ENCODE peak calls at places on chromosomes 5 and 9, in four cellular contexts. K is IMR-90, X is A549, F is K562. C is an unnamed sample.

GRCh38 chr5:151770383-151771258 is 1.1 kb upstream of the G3BP1 start:
- DNase-seq in K (peak; percentile 42), X (peak; percentile 24), F (peak; percentile 67), C (no peak)

GRCh38 chr9:211036-211435 is 3.6 kb upstream of the DOCK8 start:
- DNase-seq in X (no peak), K (no peak), F (no peak), C (no peak)

GRCh38 chr5:88235346-88235745 is 33.3 kb downstream of the TMEM161B start:
- DNase-seq in F (no peak), X (no peak), K (no peak), C (no peak)

GRCh38 chr5:111512026-111512405 is 319 bp downstream of the STARD4 start:
- DNase-seq in K (peak; percentile 31), X (peak; percentile 26), F (no peak), C (no peak)

GRCh38 chr5:169647566-169647965 is 10.5 kb downstream of the DOCK2 start:
- DNase-seq in F (no peak), X (no peak), K (no peak), C (no peak)

GRCh38 chr9:134214395-134214765 is 50.0 kb upstream of the RNU6ATAC start:
- DNase-seq in K (no peak), F (no peak), X (no peak), C (no peak)

GRCh38 chr5:78518365-78519197 is 130.0 kb downstream of the LHFPL2 start:
- DNase-seq in F (no peak), K (peak; percentile 96), X (peak; percentile 86), C (no peak)

GRCh38 chr5:71719092-71719964 is at the start of gene CARTPT:
- DNase-seq in K (peak; percentile 6), F (peak; percentile 22), X (no peak), C (no peak)

GRCh38 chr5:56535347-56535746 is 280.0 kb upstream of the MAP3K1 start:
- DNase-seq in X (no peak), K (no peak), F (no peak), C (no peak)

GRCh38 chr5:72425995-72426394 is 81.2 kb downstream of the ZNF366 start:
- DNase-seq in X (no peak), K (no peak), F (no peak), C (no peak)

GRCh38 chr9:34988218-34989055 is 1.1 kb upstream of the DNAJB5 start:
- DNase-seq in F (no peak), X (no peak), K (no peak), C (no peak)

GRCh38 chr5:153974131-153974812 is 64.4 kb downstream of the FAM114A2 start:
- DNase-seq in F (peak; percentile 56), K (peak; percentile 40), X (peak; percentile 56), C (no peak)

GRCh38 chr9:109904666-109905065 is 124.7 kb downstream of the PALM2AKAP2 start:
- DNase-seq in F (no peak), K (no peak), X (no peak), C (no peak)

GRCh38 chr9:33375841-33376321 is 26.5 kb downstream of the AQP7 start:
- DNase-seq in X (no peak), F (peak; percentile 59), K (no peak), C (no peak)

GRCh38 chr5:102754499-102755424 is at the start of gene PAM:
- DNase-seq in K (peak; percentile 62), F (peak; percentile 75), X (peak; percentile 66), C (no peak)

GRCh38 chr5:15794117-15794985 is 294.4 kb downstream of the FBXL7 start:
- DNase-seq in X (no peak), K (peak; percentile 24), F (no peak), C (no peak)

GRCh38 chr5:79093762-79094161 is 17.8 kb upstream of the BHMT start:
- DNase-seq in K (no peak), F (no peak), X (no peak), C (no peak)

GRCh38 chr5:158951951-158952545 is 147.7 kb downstream of the EBF1 start:
- DNase-seq in F (no peak), K (no peak), X (no peak), C (no peak)

GRCh38 chr5:93096561-93096960 is 484.5 kb downstream of the NR2F1-AS1 start:
- DNase-seq in X (no peak), K (no peak), F (no peak), C (no peak)

GRCh38 chr5:157006262-157006661 is 43.2 kb upstream of the TIMD4 start:
- DNase-seq in K (no peak), F (no peak), X (no peak), C (no peak)

GRCh38 chr5:157004893-157005551 is 42.0 kb upstream of the TIMD4 start:
- DNase-seq in K (no peak), F (no peak), X (no peak), C (no peak)
- TF ChIP-seq BHLHE40 in K (no peak), F (no peak), X (no peak), C (no peak)

GRCh38 chr5:58314356-58315045 is 145.4 kb downstream of the PLK2 start:
- DNase-seq in K (no peak), X (no peak), F (no peak), C (no peak)
- H3K4me3 ChIP-seq in K (no peak overlapping the region), X (no peak overlapping the region), F (no peak overlapping the region), C (no peak overlapping the region)

GRCh38 chr5:32030686-32031478 is 143.2 kb downstream of the GOLPH3 start:
- DNase-seq in F (no peak), K (peak; percentile 32), X (no peak), C (no peak)
- TF ChIP-seq CTCF in F (no peak), K (no peak), X (no peak), C (no peak)

GRCh38 chr5:65264420-65264819 is 217.3 kb downstream of the ADAMTS6 start:
- DNase-seq in F (no peak), X (no peak), K (no peak), C (no peak)

GRCh38 chr5:65261499-65261898 is 220.2 kb downstream of the ADAMTS6 start:
- DNase-seq in F (no peak), K (no peak), X (no peak), C (no peak)

GRCh38 chr5:65262590-65263189 is 219.0 kb downstream of the ADAMTS6 start:
- DNase-seq in X (no peak), F (peak; percentile 16), K (peak; percentile 93), C (no peak)

GRCh38 chr5:65263291-65263690 is 218.4 kb downstream of the ADAMTS6 start:
- DNase-seq in F (no peak), K (peak; percentile 20), X (no peak), C (no peak)

DNA sequence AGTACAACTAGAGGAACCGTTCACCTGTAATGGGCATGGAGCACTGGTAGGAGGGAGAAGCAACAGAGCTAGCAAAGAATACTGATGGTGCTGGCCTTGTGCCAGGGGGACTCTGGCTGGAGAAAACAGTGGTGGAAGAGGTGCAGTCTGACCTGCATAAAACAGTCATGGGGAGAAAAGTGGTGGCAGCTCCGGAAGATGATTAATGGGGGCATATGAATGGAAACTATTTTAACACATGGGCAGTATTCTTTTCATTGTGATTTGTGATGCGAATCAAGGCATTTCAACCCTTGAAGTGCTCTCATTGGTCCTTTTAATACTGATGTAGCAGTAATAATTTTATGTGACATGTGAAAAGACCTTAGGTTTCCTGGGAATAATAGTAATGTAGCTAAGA is 219.6 kb downstream of the ADAMTS6 start:
- DNase-seq in F (peak; percentile 9), K (no peak), X (no peak), C (no peak)
- TF ChIP-seq BHLHE40 in F (no peak), K (no peak), X (no peak), C (no peak)

DNA sequence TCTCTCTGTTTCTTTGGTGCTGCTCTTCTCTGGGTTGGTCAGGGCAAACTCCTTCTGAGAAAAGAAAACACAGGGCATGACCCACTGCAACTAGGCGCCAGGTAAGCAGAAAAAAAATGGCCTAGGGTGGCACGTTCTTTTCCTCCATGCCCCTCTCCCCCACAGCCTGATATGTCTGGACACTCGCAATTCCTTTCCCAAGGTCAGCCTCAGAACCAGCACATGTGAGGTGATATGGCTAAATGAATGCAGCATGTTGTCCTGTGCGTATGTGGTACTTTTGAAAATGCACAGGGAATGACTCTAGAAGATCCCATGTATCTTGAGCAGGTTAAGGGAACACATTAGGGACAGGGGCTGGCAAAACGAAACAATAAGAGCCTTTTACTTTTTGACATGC is 77.0 kb downstream of the SIL1 start:
- DNase-seq in F (no peak), K (no peak), X (no peak), C (no peak)
- H3K4me3 ChIP-seq in F (no peak overlapping the region), K (no peak overlapping the region), X (no peak overlapping the region), C (no peak overlapping the region)

DNA sequence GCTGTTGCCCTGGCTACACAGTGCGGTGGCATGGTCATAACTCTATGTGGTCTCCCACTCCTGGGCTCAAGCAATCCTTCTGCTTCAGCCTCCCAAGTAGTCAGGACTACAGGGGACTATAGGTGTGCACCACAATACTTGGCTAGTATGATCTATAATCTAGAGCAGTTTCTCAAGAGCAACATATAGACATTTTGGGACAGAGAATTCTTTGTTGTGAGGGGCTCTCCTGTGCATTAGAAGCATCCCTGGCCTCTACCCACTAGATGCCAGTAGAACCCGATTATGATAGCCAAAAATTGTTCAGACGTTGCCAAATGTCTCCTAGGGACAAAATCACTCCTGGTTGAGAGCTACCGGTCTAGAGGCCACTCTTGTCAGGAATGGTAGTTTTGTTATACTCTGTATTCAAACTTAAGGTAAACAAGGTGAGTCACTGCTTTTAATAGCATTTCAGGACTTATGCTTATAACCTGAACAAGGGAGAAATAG is 7.2 kb downstream of the ANKHD1 start:
- DNase-seq in F (no peak), K (no peak), X (no peak), C (no peak)
- TF ChIP-seq CTCF in F (no peak), K (no peak), X (no peak), C (no peak)

GRCh38 chr9:132369421-132369820 is 14.6 kb upstream of the SETX start:
- DNase-seq in F (no peak), K (no peak), X (no peak), C (no peak)

GRCh38 chr9:132367613-132368305 is 13.0 kb upstream of the SETX start:
- DNase-seq in K (no peak), X (no peak), F (no peak), C (no peak)

GRCh38 chr9:132365986-132366385 is 11.2 kb upstream of the SETX start:
- DNase-seq in F (no peak), X (no peak), K (no peak), C (no peak)

GRCh38 chr9:132364068-132364467 is 9.3 kb upstream of the SETX start:
- DNase-seq in F (no peak), K (no peak), X (no peak), C (no peak)
- TF ChIP-seq BHLHE40 in F (no peak), K (no peak), X (no peak), C (no peak)

GRCh38 chr9:97695390-97695789 is 1.8 kb downstream of the XPA start:
- DNase-seq in K (no peak), X (no peak), F (peak; percentile 17), C (no peak)
- H3K4me3 ChIP-seq in K (no peak overlapping the region), X (peak overlapping the region; percentile 73), F (peak overlapping the region; percentile 59), C (peak overlapping the region; percentile 92)

GRCh38 chr9:83271665-83272071 is 208.7 kb upstream of the RASEF start:
- DNase-seq in F (no peak), X (no peak), K (no peak), C (no peak)

GRCh38 chr9:83270116-83270515 is 207.2 kb upstream of the RASEF start:
- DNase-seq in X (no peak), F (no peak), K (no peak), C (no peak)

GRCh38 chr9:83280259-83280658 is 217.3 kb upstream of the RASEF start:
- DNase-seq in F (no peak), K (no peak), X (no peak), C (no peak)

DNA sequence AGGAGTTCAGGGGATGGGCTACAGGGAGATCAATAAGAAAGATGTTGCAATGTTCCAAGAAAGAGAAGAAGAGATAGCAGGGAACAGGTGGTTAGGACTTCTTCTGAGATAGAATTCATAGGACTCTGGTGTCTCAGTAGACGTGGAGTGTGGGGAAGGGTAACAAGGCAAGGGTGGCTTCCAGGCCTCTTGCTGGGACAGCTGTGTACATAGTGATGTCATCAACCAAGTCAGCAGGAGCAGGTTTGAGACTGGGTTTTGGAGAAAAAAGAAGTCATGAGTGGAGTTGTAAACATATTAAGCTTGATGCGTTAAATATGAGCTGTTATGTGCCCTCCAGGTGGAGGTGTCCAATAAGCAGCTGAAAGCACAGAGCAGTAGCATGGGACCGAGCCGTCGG is 211.8 kb upstream of the RASEF start:
- DNase-seq in X (no peak), K (no peak), F (no peak), C (no peak)
- TF ChIP-seq CTCF in X (no peak), K (no peak), F (no peak), C (no peak)